ENCODE peak calls at places on chromosomes 13 and 19, in four cellular contexts. V, D, B and L are unnamed samples.

GRCh38 chr19:13978306-13978705 is 26.0 kb downstream of the DCAF15 start:
- DNase-seq in V (no peak), D (no peak), B (peak), L (peak)

GRCh38 chr13:30739646-30740642 is 4.6 kb downstream of the ALOX5AP start:
- DNase-seq in V (peak), D (peak), B (no peak), L (peak)

GRCh38 chr19:4678881-4679379 is 8.8 kb upstream of the MYDGF start:
- DNase-seq in V (no peak), D (peak), B (peak), L (no peak)

GRCh38 chr19:4174212-4174894 is 8.0 kb downstream of the SIRT6 start:
- DNase-seq in V (peak), D (no peak), B (no peak), L (no peak)

GRCh38 chr13:52454459-52454824 is 836 bp upstream of the CKAP2 start:
- DNase-seq in V (no peak), D (peak), B (no peak), L (no peak)

GRCh38 chr13:63110431-63110830 is 1694.8 kb upstream of the PCDH20 start:
- DNase-seq in V (no peak), D (peak), B (no peak), L (no peak)

GRCh38 chr19:17703823-17704463 is 15.3 kb upstream of the MAP1S start:
- DNase-seq in V (peak), D (peak), B (peak), L (peak)

GRCh38 chr13:61880576-61881283 is 465.1 kb upstream of the PCDH20 start:
- DNase-seq in V (no peak), D (peak), B (no peak), L (peak)

GRCh38 chr19:55341191-55342043 is 1.7 kb downstream of the KMT5C start:
- DNase-seq in V (peak), D (peak), B (peak), L (peak)

GRCh38 chr19:47573076-47574026 is at the start of gene ZNF541:
- DNase-seq in V (peak), D (peak), B (peak), L (peak)

GRCh38 chr13:26310470-26310869 is 56.5 kb downstream of the CDK8 start:
- DNase-seq in V (no peak), D (no peak), B (no peak), L (no peak)

GRCh38 chr19:2270572-2271515 is 11.1 kb downstream of the PEAK3 start:
- DNase-seq in V (peak), D (peak), B (peak), L (peak)

GRCh38 chr19:2268480-2268830 is 12.2 kb upstream of the JSRP1 start:
- DNase-seq in V (peak), D (no peak), B (no peak), L (no peak)

GRCh38 chr19:2270157-2270571 is 11.8 kb downstream of the PEAK3 start:
- DNase-seq in V (peak), D (no peak), B (peak), L (no peak)

GRCh38 chr19:2268861-2269243 is 12.6 kb upstream of the JSRP1 start:
- DNase-seq in V (no peak), D (no peak), B (no peak), L (no peak)

GRCh38 chr19:2269244-2270156 is 12.5 kb downstream of the PEAK3 start:
- DNase-seq in V (peak), D (peak), B (peak), L (peak)
- H3K4me3 ChIP-seq in V (peak), D (peak), B (peak), L (peak)

DNA sequence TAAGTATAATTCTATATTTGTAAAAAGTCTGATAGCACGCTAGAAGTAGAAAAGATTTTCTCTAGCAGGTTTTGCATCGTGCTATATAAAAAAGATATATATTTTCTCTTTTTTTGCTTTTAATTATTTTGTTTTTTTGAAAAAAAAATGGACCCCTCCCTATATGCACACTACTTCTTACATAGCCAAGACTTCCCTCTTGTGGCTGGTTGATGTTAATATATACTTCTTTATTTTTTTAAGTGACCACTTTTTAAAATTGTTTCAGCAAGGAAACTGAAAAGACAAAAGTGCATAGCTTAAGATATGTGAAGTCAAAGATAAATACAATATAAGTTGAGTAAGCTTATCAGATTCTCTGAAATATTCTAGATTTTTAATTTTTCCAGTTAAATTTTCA is 1202.8 kb downstream of the DIAPH3 start:
- DNase-seq in V (peak), D (peak), B (no peak), L (peak)
- TF ChIP-seq CTCF in V (no peak), D (peak), B (no peak), L (peak)

GRCh38 chr13:113027566-113027965 is 58.6 kb downstream of the MCF2L start:
- DNase-seq in V (no peak), D (no peak), B (no peak), L (no peak)
- H3K4me3 ChIP-seq in V (no peak), D (no peak), B (no peak), L (no peak)

GRCh38 chr19:57632987-57633831 is at the start of gene ZNF211:
- DNase-seq in V (peak), D (peak), B (peak), L (peak)
- TF ChIP-seq CTCF in V (no peak), D (no peak), B (no peak), L (no peak)

GRCh38 chr13:24680258-24680920 is at the start of gene ATP12A:
- DNase-seq in V (no peak), D (no peak), B (no peak), L (no peak)

GRCh38 chr13:24683370-24683769 is 3.2 kb downstream of the ATP12A start:
- DNase-seq in V (no peak), D (no peak), B (no peak), L (no peak)

GRCh38 chr13:24680921-24681585 is 845 bp downstream of the ATP12A start:
- DNase-seq in V (no peak), D (no peak), B (no peak), L (no peak)

GRCh38 chr13:24682353-24682752 is 2.1 kb downstream of the ATP12A start:
- DNase-seq in V (peak), D (no peak), B (no peak), L (no peak)

DNA sequence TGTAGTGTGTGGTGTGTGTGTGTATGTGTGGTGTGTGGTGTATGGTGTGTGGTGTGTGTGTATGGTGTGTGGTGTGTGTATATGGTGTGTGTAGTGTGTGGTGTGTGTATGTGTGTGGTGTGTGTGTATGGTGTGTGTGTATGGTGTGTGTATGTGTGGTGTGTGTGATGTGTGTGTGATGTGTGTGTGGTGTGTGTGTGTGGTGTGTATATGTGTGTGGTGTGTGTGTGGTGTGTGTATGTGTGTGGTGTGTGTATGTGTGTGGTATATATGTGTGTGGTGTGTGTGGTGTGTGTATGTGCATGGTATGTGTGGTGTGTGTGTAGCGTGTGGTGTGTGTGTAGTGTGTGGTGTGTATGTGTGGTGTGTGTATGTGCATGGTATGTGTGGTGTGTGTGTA is 1.7 kb downstream of the ATP12A start:
- DNase-seq in V (no peak), D (no peak), B (no peak), L (no peak)
- H3K4me3 ChIP-seq in V (no peak), D (no peak), B (no peak), L (no peak)

GRCh38 chr13:24100152-24100551 is 60.4 kb upstream of the SPATA13 start:
- DNase-seq in V (no peak), D (no peak), B (no peak), L (no peak)

GRCh38 chr13:24097064-24097463 is 63.5 kb upstream of the SPATA13 start:
- DNase-seq in V (no peak), D (peak), B (no peak), L (peak)

GRCh38 chr13:24092108-24092507 is 68.4 kb upstream of the SPATA13 start:
- DNase-seq in V (no peak), D (no peak), B (no peak), L (no peak)

GRCh38 chr13:24097667-24098066 is 62.9 kb upstream of the SPATA13 start:
- DNase-seq in V (no peak), D (no peak), B (no peak), L (no peak)

DNA sequence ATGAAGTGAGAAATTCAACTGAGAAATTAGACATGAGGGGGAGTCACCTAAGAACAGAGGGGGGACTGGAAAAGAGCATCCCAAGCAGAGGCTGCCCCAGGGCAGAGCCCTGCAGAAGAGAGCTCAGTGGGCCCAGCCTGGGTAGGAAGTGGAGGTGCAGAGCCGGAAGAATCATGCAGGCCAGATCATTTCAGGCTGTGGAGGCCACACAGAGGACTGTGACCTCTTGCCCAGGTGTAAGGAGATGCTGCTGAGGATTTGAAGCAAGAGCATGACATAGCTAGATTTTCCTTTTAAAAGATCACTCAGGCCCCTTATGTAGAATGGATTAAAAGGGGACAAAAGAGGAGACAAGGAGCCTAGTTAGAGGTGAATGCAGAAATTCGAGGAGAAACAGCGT is 63.9 kb upstream of the SPATA13 start:
- DNase-seq in V (no peak), D (no peak), B (no peak), L (no peak)
- TF ChIP-seq CTCF in V (no peak), D (no peak), B (no peak), L (no peak)

GRCh38 chr19:41449079-41449864 is 6.3 kb downstream of the ERICH4 start:
- DNase-seq in V (peak), D (peak), B (peak), L (peak)
- H3K4me3 ChIP-seq in V (peak), D (peak), B (peak), L (peak)